ENCODE peak calls at places on chromosomes 5 and 9, in nine cellular contexts. U is upper lobe of right lung, D is GM12878, S is GM23248, Q is tibial artery, P is Peyer's patch, M is fibroblast of lung, I is aorta, A is spleen. G is an unnamed sample. For H3K4me1 and H3K27me3, the result is how much of the 10 kb centered on the place peaks cover.

GRCh38 chr9:88994820-88995180 is 3.5 kb downstream of the S1PR3 start:
- DNase-seq in P (no peak), D (no peak), A (no peak), M (peak), I (no peak), U (no peak), S (peak), Q (peak), G (no peak)

GRCh38 chr9:131312822-131313770 is 23.6 kb downstream of the PLPP7 start:
- DNase-seq in P (no peak), U (no peak), Q (no peak), A (no peak), S (no peak), M (no peak), I (no peak), D (no peak), G (no peak)

GRCh38 chr5:40484495-40484894 is 195.2 kb upstream of the PTGER4 start:
- DNase-seq in M (no peak), U (no peak), Q (no peak), P (no peak), I (no peak), S (no peak), A (no peak), D (peak), G (no peak)

GRCh38 chr9:133726401-133727276 is 11.5 kb downstream of the SARDH start:
- DNase-seq in M (peak), U (peak), I (peak), Q (peak), D (no peak), P (peak), A (peak), S (peak), G (peak)

GRCh38 chr9:126375386-126375785 is 48.8 kb downstream of the MVB12B start:
- DNase-seq in M (peak), A (no peak), U (no peak), S (peak), D (no peak), I (peak), P (no peak), Q (no peak), G (no peak)

GRCh38 chr9:88077071-88077617 is 61.1 kb downstream of the SPATA31C2 start:
- DNase-seq in Q (no peak), P (no peak), U (no peak), D (no peak), A (no peak), M (no peak), I (no peak), S (no peak), G (no peak)

GRCh38 chr5:132704875-132705274 is 31.1 kb downstream of the IL4 start:
- DNase-seq in M (peak), D (no peak), S (peak), A (no peak), P (no peak), Q (no peak), I (no peak), U (no peak), G (no peak)

GRCh38 chr9:14403112-14403511 is 89.2 kb upstream of the NFIB start:
- DNase-seq in P (no peak), M (no peak), U (no peak), S (no peak), I (no peak), A (no peak), D (no peak), Q (no peak), G (no peak)

GRCh38 chr5:150026682-150027172 is 26.2 kb downstream of the HMGXB3 start:
- DNase-seq in S (no peak), P (no peak), A (no peak), M (no peak), Q (no peak), U (no peak), D (no peak), I (no peak), G (no peak)

GRCh38 chr9:107465467-107466451 is 23.8 kb downstream of the KLF4 start:
- DNase-seq in D (no peak), M (peak), P (peak), U (peak), I (peak), Q (peak), A (peak), S (peak), G (no peak)

GRCh38 chr9:93645921-93646639 is 69.7 kb downstream of the PHF2 start:
- DNase-seq in Q (peak), U (peak), A (no peak), D (no peak), M (no peak), I (no peak), P (peak), S (no peak), G (peak)

GRCh38 chr5:146995878-146996277 is 117.3 kb upstream of the PPP2R2B start:
- DNase-seq in U (no peak), M (no peak), A (no peak), P (no peak), D (no peak), S (no peak), Q (no peak), I (no peak), G (no peak)

GRCh38 chr9:5630038-5630507 is 1.2 kb downstream of the RIC1 start:
- DNase-seq in I (no peak), P (no peak), M (peak), S (peak), U (no peak), Q (no peak), D (no peak), A (no peak), G (no peak)

GRCh38 chr9:130078547-130078946 is 24.8 kb downstream of the GPR107 start:
- DNase-seq in I (no peak), U (no peak), Q (no peak), S (no peak), P (no peak), D (no peak), M (no peak), A (no peak), G (no peak)

GRCh38 chr9:111533099-111533785 is 8.3 kb downstream of the ZNF483 start:
- DNase-seq in P (no peak), D (no peak), S (peak), U (no peak), A (no peak), Q (no peak), I (no peak), M (peak), G (no peak)

GRCh38 chr5:10856646-10857332 is 95.8 kb upstream of the DAP start:
- DNase-seq in D (no peak), S (peak), P (peak), A (peak), Q (no peak), I (peak), M (peak), U (peak), G (no peak)

GRCh38 chr9:122857810-122858209 is 29.4 kb upstream of the PDCL start:
- DNase-seq in U (no peak), Q (no peak), D (no peak), A (no peak), M (no peak), S (no peak), I (no peak), P (no peak), G (no peak)

GRCh38 chr5:4205408-4205807 is 609.8 kb downstream of the IRX1 start:
- DNase-seq in A (no peak), Q (no peak), I (no peak), D (no peak), S (peak), U (no peak), P (no peak), M (peak), G (no peak)

GRCh38 chr5:23274156-23274555 is 233.3 kb upstream of the PRDM9 start:
- DNase-seq in S (no peak), D (no peak), Q (no peak), P (no peak), A (no peak), M (no peak), I (no peak), U (no peak), G (no peak)

GRCh38 chr5:7961540-7961939 is 92.6 kb downstream of the MTRR start:
- DNase-seq in P (no peak), A (no peak), D (no peak), U (no peak), M (no peak), I (no peak), S (no peak), Q (no peak), G (no peak)

GRCh38 chr5:170393958-170394357 is 4.8 kb upstream of the KCNMB1 start:
- DNase-seq in I (peak), Q (no peak), S (no peak), U (no peak), M (no peak), A (peak), P (no peak), D (no peak), G (no peak)

GRCh38 chr9:114484854-114485443 is 20.3 kb downstream of the WHRN start:
- DNase-seq in P (no peak), U (no peak), S (peak), A (no peak), M (peak), D (peak), I (no peak), Q (no peak), G (no peak)

GRCh38 chr5:156093024-156093423 is 233.9 kb upstream of the SGCD start:
- DNase-seq in D (no peak), U (no peak), M (no peak), I (no peak), A (no peak), S (no peak), Q (no peak), P (no peak), G (no peak)

GRCh38 chr5:20034717-20035116 is 46.7 kb upstream of the CDH18 start:
- DNase-seq in U (no peak), A (no peak), I (no peak), S (no peak), M (no peak), Q (no peak), P (no peak), D (no peak), G (no peak)

GRCh38 chr9:37999501-38000189 is 69.4 kb downstream of the SHB start:
- DNase-seq in M (peak), P (peak), U (no peak), A (no peak), D (no peak), S (peak), I (peak), Q (no peak), G (no peak)

GRCh38 chr5:88275574-88275973 is 6.9 kb upstream of the TMEM161B start:
- DNase-seq in I (no peak), A (no peak), S (no peak), M (no peak), P (no peak), D (no peak), U (no peak), Q (no peak), G (no peak)

GRCh38 chr5:137215780-137216179 is 283.3 kb downstream of the SPOCK1 start:
- DNase-seq in S (no peak), A (no peak), M (peak), I (no peak), U (no peak), P (no peak), D (no peak), Q (no peak), G (no peak)
- H3K4me1 ChIP-seq in S (under half), A (under half), M (under half), I (under half), U (under half), P (under half), D (under half), Q (under half), G (under half)

DNA sequence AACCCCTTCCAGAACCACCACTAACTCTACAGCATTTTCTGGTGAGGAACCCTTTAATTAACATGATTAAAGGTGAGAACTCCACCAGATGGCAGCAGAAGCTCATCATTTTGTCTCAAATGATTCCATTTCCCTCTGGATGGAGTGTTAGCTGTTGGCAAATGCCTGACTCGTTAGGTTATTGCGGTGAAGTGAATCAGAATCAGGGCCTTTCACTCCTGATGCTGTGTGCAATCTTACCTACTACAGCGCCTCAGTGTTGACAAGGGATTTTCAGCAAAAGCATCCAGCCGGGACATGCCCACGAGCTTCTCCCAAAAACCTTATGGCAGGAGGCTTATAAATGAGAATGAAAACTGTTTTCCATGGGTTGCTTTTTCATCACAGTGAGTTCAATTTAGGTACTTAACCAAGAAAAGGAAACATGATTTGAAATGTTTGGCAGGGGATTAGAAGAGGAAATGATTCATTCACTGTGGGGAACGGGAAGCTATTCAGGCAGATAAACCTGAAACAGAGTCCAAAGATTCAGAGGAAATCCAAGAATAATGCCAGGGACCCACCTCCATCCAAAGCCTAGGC is 48.0 kb upstream of the CAST start:
- DNase-seq in S (peak), U (no peak), Q (no peak), A (no peak), I (no peak), M (peak), D (peak), P (no peak), G (peak)
- H3K27ac ChIP-seq in S (peak), U (peak), Q (peak), A (no peak), I (peak), M (peak), D (no peak), P (peak), G (peak)

DNA sequence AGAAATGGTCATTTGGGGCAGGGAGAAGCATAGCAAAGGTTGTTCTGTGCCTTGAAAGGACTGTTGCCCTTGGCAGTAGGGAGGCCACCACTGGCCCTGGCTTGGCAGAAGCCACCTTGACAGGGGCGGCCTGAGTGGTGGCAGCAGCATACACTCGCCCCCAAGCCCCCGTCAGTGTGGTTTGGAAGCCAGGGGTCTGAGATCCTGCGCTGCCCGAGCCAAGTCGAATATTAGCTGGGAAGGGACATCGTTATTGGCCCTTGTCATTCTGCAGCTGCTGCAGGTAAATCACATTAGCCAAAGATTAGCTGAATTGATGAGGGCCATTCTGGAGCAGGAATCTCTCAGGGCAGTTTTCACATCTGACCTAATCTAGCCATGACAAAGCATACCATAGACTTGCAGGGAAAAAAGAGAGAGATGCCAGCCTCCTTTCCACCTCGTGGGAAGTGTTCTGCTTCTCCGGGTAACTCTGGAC is 9.0 kb downstream of the OLFM1 start:
- DNase-seq in A (no peak), M (no peak), P (no peak), U (no peak), S (no peak), I (no peak), D (no peak), Q (no peak), G (no peak)
- H3K27me3 ChIP-seq in A (half or more), M (under half), P (under half), U (under half), S (under half), I (under half), D (under half), Q (under half), G (under half)

DNA sequence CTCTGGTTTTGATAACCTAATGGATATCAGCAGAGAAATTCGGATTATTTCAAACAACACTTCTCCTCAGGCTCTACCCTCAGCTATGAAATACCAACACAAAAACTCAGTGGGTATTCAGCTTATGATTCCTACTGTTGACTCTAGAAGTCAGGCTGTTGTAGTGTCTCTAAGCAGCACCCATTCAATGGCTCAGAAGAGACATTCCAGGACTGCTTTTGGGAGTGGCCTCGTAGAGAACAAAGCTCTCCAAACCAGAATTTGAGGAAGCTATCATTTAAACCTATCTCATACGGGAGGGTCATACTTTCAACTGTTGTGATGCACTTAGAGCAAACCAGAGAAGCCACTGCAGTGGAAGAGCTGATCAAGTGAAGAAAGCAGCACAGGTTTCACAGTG is 34.1 kb downstream of the ETF1 start:
- DNase-seq in S (peak), A (no peak), P (no peak), Q (no peak), M (no peak), I (no peak), U (no peak), D (no peak), G (no peak)
- H3K4me1 ChIP-seq in S (under half), A (under half), P (under half), Q (under half), M (under half), I (under half), U (under half), D (under half), G (under half)

GRCh38 chr5:79560774-79561524 is 47.0 kb upstream of the HOMER1 start:
- DNase-seq in P (no peak), D (peak), I (no peak), U (no peak), M (peak), S (peak), A (no peak), Q (no peak), G (no peak)

GRCh38 chr5:79561525-79561893 is 47.6 kb upstream of the HOMER1 start:
- DNase-seq in U (no peak), P (no peak), Q (no peak), M (no peak), D (no peak), A (no peak), S (no peak), I (no peak), G (no peak)

GRCh38 chr5:79564798-79565279 is 47.4 kb upstream of the TENT2 start:
- DNase-seq in U (no peak), Q (no peak), P (no peak), S (no peak), A (no peak), M (no peak), D (no peak), I (no peak), G (no peak)

GRCh38 chr5:79563247-79563590 is 49.0 kb upstream of the TENT2 start:
- DNase-seq in I (no peak), S (no peak), P (no peak), A (no peak), M (no peak), D (no peak), Q (no peak), U (no peak), G (no peak)

DNA sequence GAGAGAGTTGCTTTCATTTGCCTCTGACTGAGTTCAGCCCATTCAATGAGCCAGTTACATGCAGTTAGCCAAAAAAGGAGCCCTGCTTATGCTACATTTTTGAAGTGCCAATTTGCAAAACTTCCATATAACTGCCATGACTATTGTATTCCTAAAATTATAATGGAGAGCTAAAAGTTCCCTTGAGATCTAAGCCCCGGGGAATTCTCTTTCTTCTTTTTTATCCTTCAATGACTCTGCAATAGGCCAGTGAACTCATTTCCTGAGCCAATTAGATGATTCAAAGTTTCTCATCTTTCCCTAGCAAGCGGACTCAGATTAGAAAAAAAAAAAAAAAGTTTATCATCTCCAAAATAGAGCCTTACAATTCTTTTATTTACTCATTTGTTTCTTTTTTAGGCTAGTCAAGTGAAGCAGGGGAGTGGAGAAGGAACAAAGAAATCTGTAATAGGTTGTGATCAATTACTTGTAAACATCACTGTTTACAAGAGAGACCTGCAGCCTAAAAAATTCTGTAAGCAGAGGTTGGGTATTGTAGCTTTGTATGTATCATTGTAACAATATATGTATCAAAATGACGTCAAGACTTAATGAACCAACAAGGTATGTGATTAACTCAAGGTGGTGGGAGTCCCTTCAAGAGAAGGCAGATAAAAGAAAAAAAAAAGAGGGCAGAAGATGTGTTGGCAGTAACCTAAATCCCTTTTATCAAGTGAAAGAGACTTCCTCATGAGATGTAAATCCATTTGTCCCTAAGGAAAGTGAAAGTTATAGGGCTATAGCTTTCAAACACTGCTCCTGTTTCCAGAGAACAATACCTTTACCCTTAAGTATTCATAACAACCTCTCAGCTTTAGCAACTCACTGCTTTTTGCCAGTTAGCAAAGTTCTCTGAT is 48.7 kb upstream of the HOMER1 start:
- DNase-seq in P (no peak), A (no peak), I (no peak), S (peak), D (no peak), M (peak), Q (no peak), U (no peak), G (no peak)
- H3K27ac ChIP-seq in P (no peak), A (no peak), I (no peak), S (peak), D (no peak), M (no peak), Q (no peak), U (no peak), G (no peak)

GRCh38 chr9:96497117-96497399 is 47.1 kb downstream of the HABP4 start:
- DNase-seq in M (no peak), U (no peak), Q (peak), I (no peak), A (no peak), D (no peak), S (no peak), P (no peak), G (no peak)
- H3K27me3 ChIP-seq in M (under half), U (under half), Q (under half), I (under half), A (under half), D (under half), S (under half), P (under half), G (under half)

GRCh38 chr9:118721923-118722322 is 647.3 kb downstream of the BRINP1 start:
- DNase-seq in D (no peak), Q (no peak), M (no peak), A (no peak), U (no peak), I (no peak), S (no peak), P (no peak), G (no peak)
- H3K4me1 ChIP-seq in D (under half), Q (under half), M (under half), A (under half), U (under half), I (under half), S (under half), P (under half), G (under half)